ENCODE peak calls at places on chromosomes 7 and 10, in five cellular contexts. One of them, this sample, is unnamed.

GRCh38 chr7:28956608-28957063 is 1.5 kb downstream of the TRIL start:
- DNase-seq in adrenal gland: peak
- DNase-seq in HFFc6: no peak
- DNase-seq in HuH-7: peak
- DNase-seq in SJSA1: peak
- DNase-seq in this sample: peak

GRCh38 chr7:116340201-116340847 is 130.0 kb downstream of the TES start:
- DNase-seq in HFFc6: peak
- DNase-seq in adrenal gland: no peak
- DNase-seq in HuH-7: no peak
- DNase-seq in SJSA1: no peak
- DNase-seq in this sample: no peak

GRCh38 chr10:70925377-70926214 is 37.2 kb upstream of the PCBD1 start:
- DNase-seq in adrenal gland: peak
- DNase-seq in HFFc6: no peak
- DNase-seq in HuH-7: peak
- DNase-seq in SJSA1: peak
- DNase-seq in this sample: peak

GRCh38 chr10:109214916-109215740 is 708.2 kb downstream of the XPNPEP1 start:
- DNase-seq in SJSA1: no peak
- DNase-seq in HFFc6: no peak
- DNase-seq in adrenal gland: no peak
- DNase-seq in HuH-7: no peak
- DNase-seq in this sample: no peak

GRCh38 chr7:151742713-151743480 is 134.0 kb downstream of the PRKAG2 start:
- DNase-seq in SJSA1: peak
- DNase-seq in adrenal gland: no peak
- DNase-seq in HuH-7: no peak
- DNase-seq in HFFc6: no peak
- DNase-seq in this sample: no peak

GRCh38 chr7:149286811-149287400 is 24.9 kb downstream of the ZNF783 start:
- DNase-seq in HFFc6: no peak
- DNase-seq in adrenal gland: no peak
- DNase-seq in HuH-7: no peak
- DNase-seq in SJSA1: no peak
- DNase-seq in this sample: no peak

GRCh38 chr10:98510412-98510995 is 63.8 kb upstream of the HPS1 start:
- DNase-seq in HFFc6: no peak
- DNase-seq in SJSA1: no peak
- DNase-seq in adrenal gland: no peak
- DNase-seq in HuH-7: peak
- DNase-seq in this sample: no peak

GRCh38 chr7:37527109-37527508 is 78.4 kb upstream of the ELMO1 start:
- DNase-seq in SJSA1: no peak
- DNase-seq in HFFc6: no peak
- DNase-seq in HuH-7: no peak
- DNase-seq in adrenal gland: no peak
- DNase-seq in this sample: no peak

GRCh38 chr7:132654150-132654549 is 77.9 kb upstream of the PLXNA4 start:
- DNase-seq in HFFc6: no peak
- DNase-seq in HuH-7: peak
- DNase-seq in SJSA1: no peak
- DNase-seq in adrenal gland: no peak
- DNase-seq in this sample: no peak

GRCh38 chr7:108072116-108072515 is 58.0 kb downstream of the LAMB4 start:
- DNase-seq in HuH-7: no peak
- DNase-seq in adrenal gland: no peak
- DNase-seq in SJSA1: no peak
- DNase-seq in HFFc6: no peak
- DNase-seq in this sample: no peak

GRCh38 chr10:122178655-122179054 is 92.4 kb upstream of the BTBD16 start:
- DNase-seq in HFFc6: no peak
- DNase-seq in adrenal gland: no peak
- DNase-seq in HuH-7: no peak
- DNase-seq in SJSA1: no peak
- DNase-seq in this sample: no peak

GRCh38 chr7:130390486-130390885 is 10.2 kb downstream of the CPA1 start:
- DNase-seq in SJSA1: no peak
- DNase-seq in HFFc6: no peak
- DNase-seq in HuH-7: no peak
- DNase-seq in adrenal gland: no peak
- DNase-seq in this sample: no peak

GRCh38 chr10:13823046-13823711 is 236.4 kb downstream of the PRPF18 start:
- DNase-seq in adrenal gland: no peak
- DNase-seq in HuH-7: no peak
- DNase-seq in HFFc6: no peak
- DNase-seq in SJSA1: no peak
- DNase-seq in this sample: no peak

GRCh38 chr7:68684246-68684850 is 913.9 kb upstream of the AUTS2 start:
- DNase-seq in adrenal gland: no peak
- DNase-seq in HuH-7: no peak
- DNase-seq in HFFc6: no peak
- DNase-seq in SJSA1: no peak
- DNase-seq in this sample: no peak

GRCh38 chr10:22321156-22321711 is 335 bp downstream of the BMI1 start:
- DNase-seq in HuH-7: no peak
- DNase-seq in adrenal gland: peak
- DNase-seq in SJSA1: peak
- DNase-seq in HFFc6: peak
- DNase-seq in this sample: peak

GRCh38 chr7:143979359-143979758 is 20.8 kb upstream of the OR6B1 start:
- DNase-seq in HuH-7: no peak
- DNase-seq in adrenal gland: no peak
- DNase-seq in HFFc6: peak
- DNase-seq in SJSA1: no peak
- DNase-seq in this sample: no peak

GRCh38 chr7:116687801-116688201 is 15.8 kb downstream of the MET start:
- DNase-seq in SJSA1: no peak
- DNase-seq in HuH-7: no peak
- DNase-seq in HFFc6: peak
- DNase-seq in adrenal gland: no peak
- DNase-seq in this sample: peak

GRCh38 chr10:86337121-86337601 is 29.4 kb downstream of the GRID1 start:
- DNase-seq in adrenal gland: no peak
- DNase-seq in HFFc6: no peak
- DNase-seq in SJSA1: no peak
- DNase-seq in HuH-7: no peak
- DNase-seq in this sample: no peak

GRCh38 chr10:4736608-4737007 is 89.4 kb upstream of the AKR1E2 start:
- DNase-seq in HFFc6: no peak
- DNase-seq in HuH-7: no peak
- DNase-seq in SJSA1: no peak
- DNase-seq in adrenal gland: no peak
- DNase-seq in this sample: no peak

This sample was measured in hepatocyte.